ENCODE peak calls at places on chromosomes 2 and 18, in four cellular contexts. One of them, this sample, is unnamed. For H3K4me1, the result is how much of the 10 kb centered on the place peaks cover.

GRCh38 chr2:118774458-118775133 is 72.9 kb downstream of the EN1 start:
- DNase-seq in A549: peak
- DNase-seq in HCT116: no peak
- DNase-seq in stomach: peak
- DNase-seq in this sample: peak

GRCh38 chr18:13800505-13801259 is 23.3 kb upstream of the MC5R start:
- DNase-seq in HCT116: peak
- DNase-seq in A549: peak
- DNase-seq in stomach: peak
- DNase-seq in this sample: peak

GRCh38 chr2:137535897-137536296 is 428.4 kb upstream of the HNMT start:
- DNase-seq in stomach: no peak
- DNase-seq in A549: no peak
- DNase-seq in HCT116: no peak
- DNase-seq in this sample: no peak

GRCh38 chr18:6561029-6561861 is 146.5 kb upstream of the L3MBTL4 start:
- DNase-seq in HCT116: no peak
- DNase-seq in stomach: peak
- DNase-seq in A549: no peak
- DNase-seq in this sample: peak

GRCh38 chr18:50231621-50232020 is 34.7 kb downstream of the CFAP53 start:
- DNase-seq in A549: no peak
- DNase-seq in HCT116: no peak
- DNase-seq in stomach: no peak
- DNase-seq in this sample: no peak

GRCh38 chr2:109199790-109200189 is 70.8 kb downstream of the SH3RF3 start:
- DNase-seq in stomach: no peak
- DNase-seq in HCT116: no peak
- DNase-seq in A549: no peak
- DNase-seq in this sample: no peak

GRCh38 chr18:45962461-45962860 is 4.7 kb downstream of the EPG5 start:
- DNase-seq in stomach: no peak
- DNase-seq in A549: no peak
- DNase-seq in HCT116: no peak
- DNase-seq in this sample: no peak

GRCh38 chr2:238235331-238235732 is 4.5 kb downstream of the HES6 start:
- DNase-seq in A549: no peak
- DNase-seq in HCT116: no peak
- DNase-seq in stomach: no peak
- DNase-seq in this sample: no peak

GRCh38 chr2:128563348-128563687 is 244.7 kb upstream of the HS6ST1 start:
- DNase-seq in HCT116: no peak
- DNase-seq in A549: no peak
- DNase-seq in stomach: no peak
- DNase-seq in this sample: peak

GRCh38 chr2:20061476-20061875 is 10.0 kb upstream of the LAPTM4A start:
- DNase-seq in stomach: no peak
- DNase-seq in HCT116: no peak
- DNase-seq in A549: no peak
- DNase-seq in this sample: no peak

GRCh38 chr2:81576713-81577112 is 1272.2 kb upstream of the LRRTM1 start:
- DNase-seq in HCT116: no peak
- DNase-seq in A549: no peak
- DNase-seq in stomach: no peak
- DNase-seq in this sample: no peak

GRCh38 chr18:9627642-9628041 is 13.3 kb upstream of the PPP4R1 start:
- DNase-seq in HCT116: no peak
- DNase-seq in stomach: no peak
- DNase-seq in A549: no peak
- DNase-seq in this sample: no peak

GRCh38 chr18:34695300-34695699 is 14.8 kb upstream of the DTNA start:
- DNase-seq in A549: no peak
- DNase-seq in stomach: no peak
- DNase-seq in HCT116: no peak
- DNase-seq in this sample: no peak

GRCh38 chr2:233448220-233448559 is 93.9 kb downstream of the DGKD start:
- DNase-seq in stomach: no peak
- DNase-seq in A549: no peak
- DNase-seq in HCT116: no peak
- DNase-seq in this sample: no peak

GRCh38 chr2:15801439-15801838 is 138.9 kb upstream of the MYCN start:
- DNase-seq in A549: no peak
- DNase-seq in HCT116: no peak
- DNase-seq in stomach: no peak
- DNase-seq in this sample: no peak

GRCh38 chr2:40371525-40372277 is 80.2 kb downstream of the SLC8A1 start:
- DNase-seq in A549: no peak
- DNase-seq in HCT116: no peak
- DNase-seq in stomach: no peak
- DNase-seq in this sample: no peak

GRCh38 chr2:25041307-25041927 is 459 bp upstream of the EFR3B start:
- DNase-seq in HCT116: peak
- DNase-seq in A549: peak
- DNase-seq in stomach: peak
- DNase-seq in this sample: peak

GRCh38 chr2:85433511-85434089 is 15.1 kb downstream of the SH2D6 start:
- DNase-seq in A549: no peak
- DNase-seq in HCT116: no peak
- DNase-seq in stomach: peak
- DNase-seq in this sample: peak

GRCh38 chr2:85264471-85264870 is 63.3 kb downstream of the TGOLN2 start:
- DNase-seq in A549: no peak
- DNase-seq in stomach: no peak
- DNase-seq in HCT116: no peak
- DNase-seq in this sample: no peak

GRCh38 chr2:238339814-238340213 is 19.5 kb downstream of the TRAF3IP1 start:
- DNase-seq in A549: peak
- DNase-seq in stomach: no peak
- DNase-seq in HCT116: no peak
- DNase-seq in this sample: no peak

GRCh38 chr2:147182260-147182659 is 662.6 kb upstream of the ACVR2A start:
- DNase-seq in stomach: peak
- DNase-seq in A549: no peak
- DNase-seq in HCT116: no peak
- DNase-seq in this sample: no peak

GRCh38 chr2:216574046-216574445 is 59.2 kb upstream of the IGFBP2 start:
- DNase-seq in A549: no peak
- DNase-seq in HCT116: no peak
- DNase-seq in stomach: no peak
- DNase-seq in this sample: no peak

GRCh38 chr2:207330912-207331311 is 165.2 kb upstream of the KLF7 start:
- DNase-seq in A549: peak
- DNase-seq in HCT116: peak
- DNase-seq in stomach: peak
- DNase-seq in this sample: no peak

GRCh38 chr2:159243521-159243920 is 43.0 kb downstream of the WDSUB1 start:
- DNase-seq in HCT116: no peak
- DNase-seq in A549: no peak
- DNase-seq in stomach: no peak
- DNase-seq in this sample: no peak

GRCh38 chr2:169095631-169096105 is 26.3 kb downstream of the DHRS9 start:
- DNase-seq in HCT116: peak
- DNase-seq in stomach: no peak
- DNase-seq in A549: no peak
- DNase-seq in this sample: no peak
- H3K4me3 ChIP-seq in HCT116: peak
- H3K4me3 ChIP-seq in stomach: no peak
- H3K4me3 ChIP-seq in A549: no peak
- H3K4me3 ChIP-seq in this sample: no peak

GRCh38 chr18:74222710-74223497 is 68.9 kb downstream of the CYB5A start:
- DNase-seq in HCT116: no peak
- DNase-seq in A549: no peak
- DNase-seq in stomach: no peak
- DNase-seq in this sample: no peak
- H3K4me1 ChIP-seq in HCT116: under half
- H3K4me1 ChIP-seq in A549: under half
- H3K4me1 ChIP-seq in stomach: under half
- H3K4me1 ChIP-seq in this sample: under half

DNA sequence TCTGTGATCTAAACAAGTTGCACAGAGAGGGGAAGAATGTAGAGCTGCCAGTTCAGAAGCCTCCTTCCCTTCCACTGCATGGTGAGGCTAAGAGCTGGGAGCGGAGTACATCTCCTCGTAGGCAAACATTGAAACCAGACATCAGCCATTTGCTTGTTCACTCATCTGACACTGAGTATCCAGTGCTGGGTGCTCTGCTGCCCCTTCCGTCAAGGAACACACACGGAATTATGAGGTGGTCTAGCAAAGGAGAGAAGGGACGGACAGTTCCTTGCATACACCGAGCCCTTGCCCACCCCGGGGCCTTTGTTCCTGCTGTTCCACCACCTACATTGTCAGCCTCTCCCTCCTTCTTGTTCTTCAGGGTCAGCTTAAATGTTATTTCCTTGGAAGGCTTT is 44.6 kb downstream of the SLC4A1AP start:
- DNase-seq in HCT116: no peak
- DNase-seq in A549: no peak
- DNase-seq in stomach: no peak
- DNase-seq in this sample: no peak
- H3K4me3 ChIP-seq in HCT116: no peak
- H3K4me3 ChIP-seq in A549: no peak
- H3K4me3 ChIP-seq in stomach: no peak
- H3K4me3 ChIP-seq in this sample: no peak

GRCh38 chr2:26765475-26766200 is 1.6 kb downstream of the SLC35F6 start:
- DNase-seq in A549: no peak
- DNase-seq in HCT116: no peak
- DNase-seq in stomach: no peak
- DNase-seq in this sample: no peak
- H3K4me1 ChIP-seq in A549: half or more
- H3K4me1 ChIP-seq in HCT116: half or more
- H3K4me1 ChIP-seq in stomach: half or more
- H3K4me1 ChIP-seq in this sample: half or more

DNA sequence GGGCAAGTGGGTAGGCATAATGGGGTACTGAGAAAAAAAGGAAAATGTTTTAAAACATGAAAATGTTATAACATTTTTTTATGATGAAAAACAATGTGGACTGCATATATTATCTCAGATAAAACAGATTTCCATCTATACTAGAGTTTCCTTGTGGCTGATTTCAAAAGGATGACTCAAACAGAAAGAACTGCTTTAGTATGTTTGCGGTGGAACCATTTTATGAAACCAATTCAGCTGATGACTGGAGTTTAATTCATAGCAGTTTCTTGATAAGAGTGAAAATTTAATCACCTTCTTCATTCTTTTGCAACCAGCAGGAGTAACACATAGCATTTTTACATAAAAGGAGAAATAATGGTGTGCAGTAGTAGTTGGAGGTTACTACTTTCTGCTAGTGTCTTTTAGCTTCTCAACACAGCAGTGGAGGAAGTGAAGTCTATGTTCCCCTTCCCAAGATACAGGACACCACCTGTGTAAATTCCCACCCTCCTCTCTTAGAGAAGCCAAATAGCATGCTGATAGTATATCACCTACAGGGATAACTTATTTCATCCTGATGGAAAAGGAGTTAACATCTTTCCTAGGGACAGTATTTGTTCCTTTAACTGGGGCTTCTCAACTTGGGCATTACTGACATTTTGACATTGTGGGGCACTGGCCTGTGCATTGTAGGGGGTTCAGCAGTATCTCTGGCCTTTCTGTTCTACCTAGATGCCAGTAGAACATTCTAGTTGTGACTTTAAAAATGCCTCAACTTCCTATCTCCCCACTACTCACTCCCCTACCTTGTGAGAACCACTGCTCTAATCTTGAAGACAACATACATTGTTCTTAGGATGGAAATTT is 29.9 kb downstream of the PELI1 start:
- DNase-seq in stomach: no peak
- DNase-seq in HCT116: no peak
- DNase-seq in A549: no peak
- DNase-seq in this sample: no peak
- H3K4me3 ChIP-seq in stomach: no peak
- H3K4me3 ChIP-seq in HCT116: no peak
- H3K4me3 ChIP-seq in A549: no peak
- H3K4me3 ChIP-seq in this sample: no peak